ENCODE peak calls at places on chromosomes 5 and 9, in nine cellular contexts. U, H, M, I, P, D, F, O and W are unnamed samples.

GRCh38 chr5:124337996-124338395 is 408.4 kb downstream of the ZNF608 start:
- DNase-seq in H (no peak), O (peak; percentile 10), F (no peak), P (no peak), I (no peak), D (no peak), M (no peak), U (no peak), W (no peak)

GRCh38 chr9:137253717-137254623 is 1.2 kb upstream of the NELFB start:
- DNase-seq in H (no peak), P (no peak), U (peak; percentile 62), I (no peak), D (peak; percentile 36), O (no peak), M (no peak), F (no peak), W (no peak)

GRCh38 chr9:95816716-95817115 is 58.8 kb upstream of the ERCC6L2 start:
- DNase-seq in D (no peak), H (no peak), F (no peak), M (no peak), P (no peak), I (no peak), U (peak; percentile 77), O (no peak), W (no peak)

GRCh38 chr5:142403583-142403982 is 78.8 kb upstream of the SPRY4 start:
- DNase-seq in H (no peak), M (peak; percentile 88), P (no peak), O (no peak), U (no peak), F (no peak), I (no peak), D (peak; percentile 65), W (no peak)

GRCh38 chr5:53366245-53366644 is 114.2 kb upstream of the FST start:
- DNase-seq in H (no peak), D (no peak), O (peak; percentile 86), U (no peak), P (no peak), M (no peak), I (no peak), F (no peak), W (no peak)

GRCh38 chr9:34823778-34824177 is 113.8 kb upstream of the CCL21 start:
- DNase-seq in F (no peak), O (no peak), D (no peak), M (no peak), U (no peak), I (no peak), P (no peak), H (no peak), W (no peak)

GRCh38 chr9:133506653-133507038 is 18.1 kb downstream of the MYMK start:
- DNase-seq in O (peak; percentile 89), P (peak; percentile 65), I (no peak), H (no peak), D (no peak), F (peak; percentile 87), M (no peak), U (peak; percentile 83), W (peak; percentile 82)

GRCh38 chr5:123752576-123752975 is 240.6 kb downstream of the CSNK1G3 start:
- DNase-seq in F (peak; percentile 88), H (peak; percentile 11), P (no peak), M (no peak), D (no peak), U (no peak), O (peak; percentile 89), I (no peak), W (no peak)

GRCh38 chr5:9156282-9156681 is 389.6 kb downstream of the SEMA5A start:
- DNase-seq in I (peak; percentile 81), P (no peak), O (peak; percentile 83), D (peak; percentile 66), F (peak; percentile 79), U (peak; percentile 17), H (peak; percentile 14), M (peak; percentile 91), W (no peak)

GRCh38 chr5:179243333-179243732 is 101.9 kb downstream of the ADAMTS2 start:
- DNase-seq in F (peak; percentile 82), O (peak; percentile 76), D (no peak), U (no peak), P (no peak), M (no peak), H (no peak), I (no peak), W (peak; percentile 5)

GRCh38 chr5:179241764-179242370 is 103.4 kb downstream of the ADAMTS2 start:
- DNase-seq in F (no peak), P (no peak), I (peak; percentile 23), U (no peak), H (no peak), D (no peak), M (no peak), O (no peak), W (peak; percentile 10)

GRCh38 chr5:179242676-179243075 is 102.6 kb downstream of the ADAMTS2 start:
- DNase-seq in H (no peak), P (no peak), O (no peak), U (no peak), M (no peak), I (no peak), F (no peak), D (no peak), W (no peak)

GRCh38 chr5:179244051-179244450 is 101.2 kb downstream of the ADAMTS2 start:
- DNase-seq in H (no peak), U (no peak), M (no peak), O (no peak), D (no peak), P (no peak), I (no peak), F (peak; percentile 59), W (no peak)

DNA sequence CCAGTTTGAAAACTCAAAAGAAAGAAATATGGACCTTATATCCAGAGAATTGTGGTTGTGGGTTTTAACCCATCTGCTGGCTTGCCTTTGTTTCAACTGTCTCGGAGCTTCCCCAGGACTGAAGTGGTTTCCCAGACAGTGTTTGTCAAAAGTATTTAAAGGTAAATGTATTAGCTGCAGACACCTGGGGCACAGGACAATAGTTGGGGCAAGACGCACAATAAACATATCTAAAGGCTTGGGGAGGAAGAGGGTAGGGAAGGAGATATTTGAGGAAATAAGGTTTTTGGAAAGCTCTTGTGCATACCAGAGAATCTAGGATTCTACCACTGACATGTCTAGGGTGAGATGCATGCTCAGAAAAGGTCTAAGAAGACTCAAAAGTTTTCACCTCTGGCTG is 99.0 kb downstream of the ADAMTS2 start:
- DNase-seq in P (no peak), O (no peak), I (no peak), U (no peak), F (no peak), D (peak; percentile 37), M (no peak), H (no peak), W (no peak)
- H3K4me3 ChIP-seq in P (no peak overlapping the region), O (no peak overlapping the region), I (no peak overlapping the region), U (no peak overlapping the region), F (no peak overlapping the region), D (no peak overlapping the region), M (no peak overlapping the region), H (no peak overlapping the region), W (no peak overlapping the region)

DNA sequence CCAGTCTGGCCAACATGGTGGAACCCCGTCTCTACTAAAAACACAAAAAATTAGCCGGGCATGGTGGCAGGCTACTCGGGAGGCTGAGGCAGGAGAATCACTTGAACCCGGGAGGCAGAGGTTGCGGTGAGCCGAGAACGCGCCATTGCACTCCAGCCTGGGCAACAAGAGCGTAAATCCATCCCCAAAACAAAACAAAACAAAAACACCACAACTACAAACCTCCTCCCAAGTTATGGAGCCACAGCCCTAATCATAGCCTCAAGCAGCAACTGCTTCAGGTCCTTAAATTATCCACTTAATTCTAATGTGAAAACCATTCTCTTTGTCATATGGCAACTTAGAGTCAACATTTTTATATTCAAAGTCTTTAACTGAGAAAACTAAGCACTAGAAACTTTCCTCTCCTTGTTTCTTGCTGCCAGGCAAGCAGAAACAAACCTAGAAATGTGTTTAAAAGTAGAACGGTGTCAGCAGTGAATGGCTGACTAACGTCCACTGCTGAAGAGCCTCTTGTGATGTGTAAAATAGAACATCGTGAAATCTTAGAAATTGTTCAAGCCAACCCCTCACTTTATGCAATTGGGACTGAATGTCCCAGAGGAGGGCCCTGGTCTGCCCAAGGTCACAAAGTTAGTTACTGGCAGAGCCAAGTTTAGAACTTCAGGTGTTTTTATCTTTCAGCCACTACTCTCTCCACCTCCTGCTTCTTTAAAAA is 5.7 kb downstream of the TMEM245 start:
- DNase-seq in H (no peak), I (no peak), D (no peak), O (no peak), M (no peak), F (no peak), U (no peak), P (no peak), W (no peak)
- H3K4me3 ChIP-seq in H (no peak overlapping the region), I (no peak overlapping the region), D (no peak overlapping the region), O (no peak overlapping the region), M (no peak overlapping the region), F (no peak overlapping the region), U (no peak overlapping the region), P (peak overlapping the region; percentile 31), W (no peak overlapping the region)

GRCh38 chr5:137308311-137308710 is 190.8 kb downstream of the SPOCK1 start:
- DNase-seq in I (no peak), O (no peak), D (no peak), U (no peak), P (no peak), H (no peak), M (no peak), F (no peak), W (no peak)

GRCh38 chr5:137303509-137303908 is 195.6 kb downstream of the SPOCK1 start:
- DNase-seq in P (no peak), I (no peak), U (no peak), O (no peak), F (no peak), M (no peak), H (no peak), D (peak; percentile 12), W (no peak)

GRCh38 chr5:137304227-137304874 is 194.8 kb downstream of the SPOCK1 start:
- DNase-seq in U (peak; percentile 52), H (peak; percentile 57), P (peak; percentile 34), O (no peak), M (no peak), D (no peak), F (no peak), I (no peak), W (no peak)

GRCh38 chr5:137306903-137307302 is 192.2 kb downstream of the SPOCK1 start:
- DNase-seq in F (no peak), D (no peak), M (no peak), O (no peak), U (no peak), P (no peak), I (no peak), H (no peak), W (no peak)

GRCh38 chr5:137305971-137306592 is 193.0 kb downstream of the SPOCK1 start:
- DNase-seq in O (no peak), I (no peak), U (no peak), P (no peak), H (no peak), D (no peak), M (no peak), F (no peak), W (no peak)
- H3K4me3 ChIP-seq in O (no peak overlapping the region), I (no peak overlapping the region), U (no peak overlapping the region), P (no peak overlapping the region), H (no peak overlapping the region), D (no peak overlapping the region), M (no peak overlapping the region), F (no peak overlapping the region), W (no peak overlapping the region)

DNA sequence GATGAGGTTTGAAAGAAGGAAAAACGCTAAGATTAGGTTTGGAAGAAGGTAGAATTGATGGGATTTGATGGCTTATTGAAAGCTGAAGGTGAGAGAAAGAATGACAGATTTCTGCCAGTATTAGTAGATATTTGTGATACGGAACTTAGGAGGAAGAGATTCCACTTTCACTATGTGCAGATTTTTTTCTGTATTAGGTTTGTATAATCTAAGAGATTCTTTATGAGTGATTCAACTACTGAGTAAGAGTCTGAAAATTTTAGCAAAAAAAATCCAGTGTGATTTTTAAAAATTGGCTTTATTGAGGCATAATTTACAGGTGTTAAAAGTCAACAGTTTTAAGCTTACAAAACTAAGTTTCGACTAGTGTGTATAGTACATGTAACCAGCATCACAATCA is 54.1 kb downstream of the AP3S1 start:
- DNase-seq in H (no peak), U (no peak), I (no peak), O (peak; percentile 55), D (no peak), M (no peak), F (peak; percentile 17), P (no peak), W (no peak)
- H3K4me3 ChIP-seq in H (no peak overlapping the region), U (no peak overlapping the region), I (no peak overlapping the region), O (peak overlapping the region; percentile 54), D (no peak overlapping the region), M (no peak overlapping the region), F (no peak overlapping the region), P (no peak overlapping the region), W (no peak overlapping the region)